ENCODE peak calls at places on chromosomes 4 and X, in seven cellular contexts. G is bronchial epithelial cell, Y is ovary, S is A549, X is cardiac muscle cell, A is Calu3, Q is fibroblast of the aortic adventitia. E is an unnamed sample.

GRCh38 chrX:1507511-1508463 is 29.2 kb downstream of the P2RY8 start:
- DNase-seq in Q (no peak), Y (no peak), G (no peak), X (no peak), S (no peak), A (no peak), E (peak)

GRCh38 chrX:69149466-69150293 is 15.6 kb downstream of the PJA1 start:
- DNase-seq in A (no peak), S (no peak), G (no peak), X (no peak), Y (no peak), Q (no peak), E (peak)

GRCh38 chr4:182746876-182747275 is 170.3 kb downstream of the DCTD start:
- DNase-seq in X (no peak), Y (no peak), G (peak), S (no peak), Q (no peak), A (no peak), E (no peak)

GRCh38 chrX:41518841-41519220 is 71.7 kb downstream of the NYX start:
- DNase-seq in Q (no peak), A (no peak), X (no peak), S (no peak), G (no peak), Y (peak), E (no peak)

GRCh38 chr4:168815373-168816345 is 194.4 kb downstream of the CBR4 start:
- DNase-seq in A (no peak), G (no peak), S (no peak), Y (no peak), X (peak), Q (peak), E (no peak)

GRCh38 chrX:12548746-12549145 is 242.5 kb upstream of the PRPS2 start:
- DNase-seq in Y (no peak), G (peak), A (peak), S (no peak), Q (peak), X (peak), E (peak)

GRCh38 chr4:153465583-153465921 is 608 bp upstream of the TMEM131L start:
- DNase-seq in Y (peak), G (no peak), X (peak), Q (peak), S (peak), A (peak), E (peak)

GRCh38 chr4:147056951-147057630 is 111.4 kb upstream of the TTC29 start:
- DNase-seq in S (no peak), X (peak), Q (peak), Y (no peak), G (peak), A (no peak), E (no peak)

GRCh38 chrX:106246511-106246910 is 78.4 kb downstream of the PWWP3B start:
- DNase-seq in G (peak), Y (no peak), S (no peak), X (peak), Q (no peak), A (no peak), E (no peak)

GRCh38 chr4:4887426-4887825 is 28.0 kb downstream of the MSX1 start:
- DNase-seq in X (no peak), G (no peak), Y (no peak), S (no peak), Q (no peak), A (no peak), E (no peak)

GRCh38 chrX:19334945-19335626 is 8.6 kb upstream of the PDHA1 start:
- DNase-seq in G (peak), Y (no peak), Q (no peak), A (no peak), S (peak), X (peak), E (no peak)

GRCh38 chrX:21905209-21905735 is 35.2 kb upstream of the SMS start:
- DNase-seq in Y (no peak), A (no peak), S (no peak), X (no peak), G (no peak), Q (no peak), E (no peak)

GRCh38 chr4:105350859-105351494 is 122.9 kb downstream of the PPA2 start:
- DNase-seq in Y (no peak), S (no peak), A (no peak), G (no peak), Q (peak), X (peak), E (no peak)

GRCh38 chr4:12555011-12555410 is 929.1 kb downstream of the RAB28 start:
- DNase-seq in A (no peak), Q (peak), Y (no peak), X (peak), G (peak), S (no peak), E (peak)

GRCh38 chr4:147117400-147117799 is 171.7 kb upstream of the TTC29 start:
- DNase-seq in S (no peak), Y (no peak), A (no peak), Q (peak), G (no peak), X (peak), E (no peak)

GRCh38 chrX:140164383-140164782 is 199.1 kb upstream of the CXorf66 start:
- DNase-seq in X (no peak), Q (no peak), G (no peak), Y (no peak), A (no peak), S (no peak), E (no peak)

GRCh38 chr4:181956502-181956901 is 286.7 kb upstream of the TENM3 start:
- DNase-seq in Y (no peak), Q (no peak), G (no peak), X (no peak), A (no peak), S (no peak), E (no peak)

GRCh38 chrX:123731987-123732678 is 719 bp downstream of the THOC2 start:
- DNase-seq in G (peak), Y (peak), S (peak), Q (peak), A (peak), X (peak), E (peak)

GRCh38 chrX:127596882-127597281 is 455.3 kb downstream of the ACTRT1 start:
- DNase-seq in X (no peak), S (no peak), Q (no peak), A (no peak), Y (no peak), G (no peak), E (no peak)
- TF ChIP-seq CTCF in X (no peak), S (no peak), Q (no peak), A (no peak), Y (no peak), G (no peak), E (no peak)

GRCh38 chr4:107166181-107166580 is 130.1 kb upstream of the DKK2 start:
- DNase-seq in Y (no peak), A (no peak), G (no peak), X (no peak), Q (no peak), S (no peak), E (no peak)
- TF ChIP-seq CTCF in Y (no peak), A (no peak), G (no peak), X (no peak), Q (no peak), S (no peak), E (no peak)

DNA sequence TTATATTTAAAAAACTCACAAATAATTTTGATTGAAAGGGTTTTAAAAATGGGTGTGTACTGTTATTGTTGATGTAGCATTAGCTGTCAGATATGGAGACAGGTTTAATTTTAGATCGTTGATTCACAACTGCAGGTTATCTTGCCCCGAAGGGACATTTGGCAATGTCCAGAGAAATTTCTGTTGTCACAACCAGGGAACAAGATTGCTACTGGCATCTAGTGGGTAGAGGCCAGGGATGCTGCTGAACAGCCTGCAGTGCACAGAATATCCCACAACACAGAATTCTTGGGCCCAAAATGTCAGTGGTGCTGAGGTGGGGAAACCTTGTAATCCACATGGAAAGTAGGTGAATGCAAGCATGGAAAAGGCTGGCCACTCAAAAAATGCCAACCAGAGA is 114.9 kb downstream of the MAGEB17 start:
- DNase-seq in Q (no peak), Y (no peak), S (no peak), A (no peak), G (no peak), X (no peak), E (no peak)
- TF ChIP-seq CTCF in Q (no peak), Y (no peak), S (no peak), A (no peak), G (no peak), X (no peak), E (no peak)

DNA sequence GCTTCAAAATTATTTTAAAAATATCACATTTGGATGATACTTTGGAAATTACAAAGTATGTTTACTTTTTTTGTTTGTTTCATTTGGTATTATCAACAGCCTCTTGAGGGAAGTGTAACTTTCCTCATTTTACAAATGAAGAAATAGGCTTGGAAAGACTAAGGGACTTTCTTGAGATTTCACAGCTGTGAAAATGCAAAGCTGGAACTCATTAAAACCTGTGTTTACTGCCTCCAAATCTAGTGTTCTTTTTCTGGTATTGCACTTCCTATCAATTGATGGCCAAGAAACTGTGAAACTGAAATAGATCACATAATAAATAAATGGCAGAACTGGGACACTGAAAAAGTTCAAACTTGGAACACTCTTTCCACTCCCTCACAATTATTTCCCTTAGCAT is 34.2 kb downstream of the RTL3 start:
- DNase-seq in S (no peak), G (no peak), A (no peak), Q (no peak), Y (no peak), X (peak), E (no peak)
- TF ChIP-seq CTCF in S (no peak), G (no peak), A (no peak), Q (no peak), Y (no peak), X (no peak), E (no peak)

GRCh38 chr4:130395871-130396270 is 1299.9 kb downstream of the C4orf33 start:
- DNase-seq in Q (peak), X (peak), S (no peak), Y (no peak), G (peak), A (no peak), E (peak)

GRCh38 chr4:130393246-130394041 is 1297.5 kb downstream of the C4orf33 start:
- DNase-seq in A (no peak), X (peak), Q (peak), G (no peak), Y (no peak), S (no peak), E (peak)
- TF ChIP-seq CTCF in A (no peak), X (no peak), Q (no peak), G (no peak), Y (no peak), S (no peak), E (no peak)

GRCh38 chr4:131207589-131207988 is 1941.5 kb upstream of the PCDH10 start:
- DNase-seq in G (no peak), A (no peak), X (no peak), S (no peak), Q (no peak), Y (no peak), E (no peak)
- TF ChIP-seq CTCF in G (no peak), A (no peak), X (no peak), S (no peak), Q (no peak), Y (no peak), E (no peak)

DNA sequence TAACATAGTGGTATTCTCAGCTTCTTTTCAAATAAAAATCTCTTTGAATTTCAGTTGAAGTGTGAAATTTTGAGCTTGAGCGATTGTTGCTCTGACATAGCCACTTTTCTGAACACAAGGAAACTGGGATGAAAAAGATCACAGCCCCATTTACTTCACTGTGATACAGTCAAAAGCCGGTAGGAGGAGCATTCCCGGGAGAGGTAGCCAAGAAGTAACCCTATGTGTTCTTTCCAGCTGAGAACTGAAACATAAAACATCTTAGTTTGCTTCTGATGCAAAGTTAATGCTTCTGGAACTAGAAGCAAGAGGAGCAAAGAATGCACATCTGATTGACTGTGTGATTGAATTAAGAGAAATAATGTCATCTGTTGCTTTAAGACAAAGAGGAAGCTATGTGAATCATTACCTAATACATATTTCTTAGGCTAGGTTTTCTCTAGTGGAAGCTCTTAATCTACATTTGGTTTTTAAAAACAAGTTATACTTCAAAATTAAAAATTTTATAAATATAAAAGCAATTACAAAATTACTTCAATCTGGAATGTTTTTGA is 88.4 kb upstream of the UNC5C start:
- DNase-seq in A (no peak), Q (peak), X (peak), Y (no peak), G (peak), S (peak), E (peak)
- TF ChIP-seq CTCF in A (no peak), Q (peak), X (peak), Y (no peak), G (peak), S (peak), E (peak)

GRCh38 chrX:39507617-39508299 is 590.0 kb downstream of the BCOR start:
- DNase-seq in Q (no peak), Y (no peak), X (no peak), S (no peak), G (no peak), A (no peak), E (no peak)
- TF ChIP-seq CTCF in Q (no peak), Y (no peak), X (no peak), S (no peak), G (no peak), A (no peak), E (no peak)

GRCh38 chr4:91990726-91991125 is 313.0 kb upstream of the GRID2 start:
- DNase-seq in Q (no peak), S (no peak), X (no peak), A (no peak), G (no peak), Y (no peak), E (no peak)
- TF ChIP-seq CTCF in Q (no peak), S (no peak), X (no peak), A (no peak), G (no peak), Y (no peak), E (no peak)

GRCh38 chr4:106704253-106704870 is 331.8 kb downstream of the DKK2 start:
- DNase-seq in A (no peak), Y (no peak), X (no peak), Q (no peak), S (no peak), G (peak), E (no peak)

GRCh38 chr4:106707776-106708603 is 328.1 kb downstream of the DKK2 start:
- DNase-seq in S (no peak), A (peak), G (peak), Q (peak), X (peak), Y (no peak), E (no peak)

GRCh38 chr4:106708604-106708876 is 327.6 kb downstream of the DKK2 start:
- DNase-seq in G (no peak), Y (no peak), Q (no peak), S (no peak), A (no peak), X (no peak), E (no peak)
- TF ChIP-seq CTCF in G (no peak), Y (no peak), Q (no peak), S (no peak), A (no peak), X (no peak), E (no peak)